ENCODE peak calls at places on chromosomes 11 and 22, in seven cellular contexts. O, C, H, Q, I, J and E are unnamed samples.

GRCh38 chr11:71342116-71342515 is 89.7 kb upstream of the SHANK2 start:
- DNase-seq in O (no peak), C (no peak), H (no peak), Q (no peak), I (peak), J (no peak), E (no peak)

GRCh38 chr11:32435152-32435480 is 223 bp downstream of the WT1 start:
- DNase-seq in O (no peak), C (no peak), H (no peak), Q (no peak), I (no peak), J (no peak), E (no peak)

GRCh38 chr11:73516080-73516479 is 81.8 kb downstream of the FAM168A start:
- DNase-seq in O (no peak), C (no peak), H (no peak), Q (no peak), I (no peak), J (no peak), E (no peak)

GRCh38 chr11:65639623-65640482 is 2.0 kb downstream of the SIPA1 start:
- DNase-seq in O (no peak), C (no peak), H (no peak), Q (no peak), I (no peak), J (no peak), E (peak)

GRCh38 chr11:134181707-134182106 is 42.1 kb downstream of the NCAPD3 start:
- DNase-seq in O (no peak), C (no peak), H (no peak), Q (no peak), I (peak), J (no peak), E (no peak)

GRCh38 chr11:61733120-61733978 is 19.1 kb upstream of the MYRF start:
- DNase-seq in O (peak), C (peak), H (peak), Q (peak), I (peak), J (peak), E (peak)

GRCh38 chr11:44931466-44931865 is 19.2 kb downstream of the TP53I11 start:
- DNase-seq in O (no peak), C (no peak), H (no peak), Q (no peak), I (no peak), J (no peak), E (no peak)

GRCh38 chr11:45919806-45920530 is 2.3 kb upstream of the PEX16 start:
- DNase-seq in O (no peak), C (no peak), H (peak), Q (peak), I (no peak), J (no peak), E (no peak)

GRCh38 chr11:559712-560304 is 730 bp downstream of the LMNTD2 start:
- DNase-seq in O (no peak), C (no peak), H (no peak), Q (no peak), I (no peak), J (no peak), E (no peak)

GRCh38 chr11:103091441-103091809 is 535 bp downstream of the DCUN1D5 start:
- DNase-seq in O (no peak), C (peak), H (peak), Q (peak), I (peak), J (peak), E (peak)

GRCh38 chr22:33210129-33210784 is 152.1 kb upstream of the SYN3 start:
- DNase-seq in O (no peak), C (no peak), H (no peak), Q (no peak), I (peak), J (peak), E (no peak)

GRCh38 chr22:21937821-21938070 is 14.9 kb downstream of the PPM1F start:
- DNase-seq in O (no peak), C (no peak), H (peak), Q (no peak), I (no peak), J (no peak), E (no peak)

GRCh38 chr22:45376009-45376408 is 37.4 kb downstream of the SMC1B start:
- DNase-seq in O (no peak), C (no peak), H (no peak), Q (no peak), I (no peak), J (no peak), E (peak)
- TF ChIP-seq CTCF in O (no peak), C (no peak), H (no peak), Q (no peak), I (no peak), J (no peak), E (no peak)

GRCh38 chr22:27372364-27372763 is 429.2 kb downstream of the MN1 start:
- DNase-seq in O (no peak), C (no peak), H (no peak), Q (no peak), I (no peak), J (no peak), E (no peak)

GRCh38 chr22:27377501-27377900 is 424.1 kb downstream of the MN1 start:
- DNase-seq in O (no peak), C (no peak), H (no peak), Q (no peak), I (no peak), J (peak), E (no peak)

GRCh38 chr22:27370987-27371386 is 430.6 kb downstream of the MN1 start:
- DNase-seq in O (no peak), C (no peak), H (no peak), Q (no peak), I (no peak), J (no peak), E (no peak)

GRCh38 chr22:27370281-27370680 is 431.3 kb downstream of the MN1 start:
- DNase-seq in O (no peak), C (no peak), H (no peak), Q (no peak), I (no peak), J (no peak), E (no peak)

DNA sequence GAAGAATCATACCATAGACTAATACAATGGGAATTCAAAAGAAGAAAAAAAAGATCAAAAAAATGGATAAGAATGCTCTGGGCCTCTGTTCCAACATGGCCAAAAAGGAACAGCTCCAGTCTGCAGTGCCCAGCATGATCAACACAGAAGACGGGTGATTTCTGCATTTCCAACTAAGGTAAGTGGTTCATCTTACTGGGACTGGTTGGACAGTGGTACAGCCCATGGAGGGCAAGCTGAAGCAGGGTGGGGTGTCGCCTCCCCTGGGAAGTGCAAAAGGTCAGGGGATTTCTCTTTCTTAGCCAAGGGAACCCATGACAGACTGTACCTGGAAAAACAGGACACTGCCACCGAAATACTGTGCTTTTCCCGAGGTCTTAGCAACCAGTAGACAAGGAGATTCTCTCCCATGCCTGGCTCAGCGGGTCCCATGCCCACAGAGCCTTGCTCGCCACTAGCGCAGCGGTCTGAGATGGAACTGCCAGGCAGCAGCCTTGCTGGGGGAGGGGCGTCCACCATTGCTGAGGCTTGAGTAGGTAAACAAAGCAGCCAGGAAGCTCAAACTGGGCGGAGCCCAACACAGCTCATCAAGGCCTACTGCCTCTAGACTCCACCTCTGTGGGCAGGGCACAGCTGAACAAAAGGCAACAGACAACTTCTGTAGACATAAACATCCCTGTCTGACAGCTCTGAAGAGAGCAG is 428.4 kb downstream of the MN1 start:
- DNase-seq in O (no peak), C (no peak), H (no peak), Q (no peak), I (no peak), J (peak), E (no peak)
- H3K4me3 ChIP-seq in O (no peak), C (no peak), H (no peak), Q (no peak), I (no peak), J (no peak), E (no peak)

DNA sequence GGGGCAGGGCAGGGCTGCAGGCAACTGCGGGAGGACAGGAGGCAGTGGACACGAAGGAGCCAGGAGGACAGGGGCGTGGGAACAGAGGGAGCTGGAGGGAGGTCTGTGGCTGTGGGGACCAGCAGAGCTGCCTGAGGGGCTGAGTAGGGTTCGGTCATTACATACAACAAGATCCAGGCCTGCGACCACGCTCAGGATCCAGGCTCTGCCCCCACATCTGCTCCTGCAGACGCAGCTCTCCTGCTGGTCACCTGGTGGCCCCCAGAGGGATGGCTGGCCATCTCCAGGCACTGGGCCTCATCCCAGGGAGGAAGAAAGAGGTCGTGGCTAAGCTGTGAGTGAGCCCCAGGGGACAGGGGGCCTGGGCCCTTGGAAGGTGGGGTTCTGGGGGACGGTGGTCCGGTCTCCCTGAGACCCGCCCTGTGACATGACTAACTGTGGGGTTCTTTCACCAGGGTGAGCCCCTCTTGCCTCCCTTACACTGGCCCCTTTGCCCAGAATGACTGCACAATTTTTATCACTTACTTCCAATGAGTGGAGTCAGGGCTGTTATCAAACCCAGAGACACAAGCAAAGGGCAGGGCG is 6.8 kb upstream of the APOBEC3A start:
- DNase-seq in O (no peak), C (no peak), H (no peak), Q (no peak), I (no peak), J (no peak), E (no peak)
- TF ChIP-seq CTCF in O (no peak), C (no peak), H (no peak), Q (no peak), I (no peak), J (no peak), E (no peak)

GRCh38 chr11:28038775-28039174 is 69.2 kb downstream of the KIF18A start:
- DNase-seq in O (no peak), C (no peak), H (no peak), Q (no peak), I (no peak), J (no peak), E (no peak)
- H3K4me3 ChIP-seq in O (no peak), C (no peak), H (no peak), Q (no peak), I (no peak), J (no peak), E (no peak)

GRCh38 chr11:128904872-128905344 is 13.8 kb downstream of the KCNJ5 start:
- DNase-seq in O (no peak), C (no peak), H (peak), Q (peak), I (peak), J (peak), E (no peak)

GRCh38 chr11:128904303-128904871 is 13.2 kb downstream of the KCNJ5 start:
- DNase-seq in O (no peak), C (no peak), H (no peak), Q (no peak), I (no peak), J (no peak), E (no peak)

GRCh38 chr11:128903248-128904041 is 12.3 kb downstream of the KCNJ5 start:
- DNase-seq in O (no peak), C (no peak), H (peak), Q (no peak), I (no peak), J (peak), E (no peak)

GRCh38 chr11:128906185-128907065 is 15.3 kb downstream of the KCNJ5 start:
- DNase-seq in O (no peak), C (no peak), H (no peak), Q (no peak), I (no peak), J (no peak), E (no peak)

DNA sequence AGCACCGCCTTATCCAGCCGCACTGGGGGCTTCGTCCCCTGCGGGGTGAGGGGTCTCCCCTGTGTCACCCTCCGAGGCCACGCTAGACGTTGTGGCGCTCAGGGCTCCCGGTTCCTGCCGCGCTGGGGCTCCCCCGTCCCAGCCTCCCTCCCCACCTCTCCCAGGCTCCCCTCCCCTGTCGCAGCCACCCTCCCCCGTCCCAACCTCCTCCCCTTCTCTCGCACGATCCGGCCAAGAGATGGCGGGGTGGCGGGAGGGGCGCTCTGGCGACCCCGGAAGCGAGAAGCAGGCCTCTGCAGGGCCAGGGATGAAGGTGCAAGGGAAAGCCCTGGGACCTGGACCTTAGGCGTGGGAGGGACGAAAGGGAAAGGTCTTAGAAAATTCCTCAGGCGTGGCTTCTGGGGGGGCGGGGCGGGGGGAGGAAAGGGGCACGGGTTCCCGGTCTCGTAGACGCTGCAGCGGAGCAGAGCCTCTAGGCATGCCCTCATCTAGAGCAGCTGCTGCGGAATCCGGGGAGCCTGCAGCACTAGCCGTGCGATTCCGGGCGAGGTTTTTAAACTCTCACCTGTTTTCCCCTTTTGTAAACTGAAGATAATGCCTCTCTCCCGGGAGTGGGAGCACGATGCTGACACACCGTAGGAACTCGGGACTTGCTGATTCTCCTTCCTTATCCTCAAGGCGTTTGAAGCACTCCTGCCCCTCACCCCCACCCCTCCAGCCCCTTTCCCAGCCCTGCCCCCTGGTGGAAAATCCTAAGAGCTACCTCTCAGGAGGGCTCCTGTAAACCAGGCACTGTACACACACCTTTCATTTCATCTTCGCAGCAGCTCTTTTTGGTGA is 14.4 kb downstream of the KCNJ5 start:
- DNase-seq in O (no peak), C (no peak), H (peak), Q (no peak), I (peak), J (peak), E (no peak)
- TF ChIP-seq CTCF in O (peak), C (peak), H (peak), Q (no peak), I (peak), J (no peak), E (peak)

GRCh38 chr22:46586123-46586519 is 34.1 kb upstream of the GRAMD4 start:
- DNase-seq in O (no peak), C (no peak), H (peak), Q (peak), I (no peak), J (peak), E (no peak)

GRCh38 chr22:46588279-46589140 is 31.7 kb upstream of the GRAMD4 start:
- DNase-seq in O (no peak), C (peak), H (peak), Q (peak), I (no peak), J (peak), E (no peak)

GRCh38 chr22:46587492-46588278 is 32.5 kb upstream of the GRAMD4 start:
- DNase-seq in O (no peak), C (no peak), H (peak), Q (peak), I (no peak), J (peak), E (no peak)

GRCh38 chr22:46586531-46587011 is 33.6 kb upstream of the GRAMD4 start:
- DNase-seq in O (no peak), C (no peak), H (peak), Q (peak), I (no peak), J (no peak), E (no peak)

DNA sequence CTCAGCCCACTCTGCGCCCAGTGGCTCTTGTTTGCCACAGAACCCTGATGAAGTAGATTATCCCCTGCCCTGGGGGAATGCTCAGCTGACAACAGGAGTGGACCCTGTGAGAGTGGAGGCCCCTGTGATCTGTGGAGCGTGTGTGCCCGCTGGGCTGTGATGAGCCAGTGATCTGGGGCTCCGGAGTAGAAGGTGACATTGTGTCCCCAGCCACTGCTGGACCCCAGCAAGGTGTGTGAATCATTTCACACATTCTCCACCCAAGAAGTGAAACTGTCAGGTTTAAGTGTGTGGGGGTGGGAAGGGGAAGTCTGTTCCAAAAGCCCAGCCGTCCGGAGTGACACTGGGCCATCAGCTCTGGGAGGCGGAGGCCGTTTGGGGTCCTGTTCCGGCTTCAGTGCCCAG is 33.1 kb upstream of the GRAMD4 start:
- DNase-seq in O (no peak), C (no peak), H (peak), Q (no peak), I (no peak), J (peak), E (no peak)
- H3K4me3 ChIP-seq in O (no peak), C (no peak), H (no peak), Q (no peak), I (no peak), J (no peak), E (no peak)